ENCODE peak calls at places on chromosomes 13 and 19, in nine cellular contexts. One of them, this sample, is unnamed.

GRCh38 chr19:32718286-32718685 is 1.3 kb upstream of the TDRD12 start:
- DNase-seq in Caco-2: no peak
- DNase-seq in astrocyte of the cerebellum: no peak
- DNase-seq in epithelial cell of esophagus: peak
- DNase-seq in SK-N-MC: no peak
- DNase-seq in breast epithelium: no peak
- DNase-seq in neuronal stem cell: no peak
- DNase-seq in hepatocyte: no peak
- DNase-seq in foreskin fibroblast: peak
- DNase-seq in this sample: no peak

GRCh38 chr19:40279761-40280607 is 5.2 kb downstream of the AKT2 start:
- DNase-seq in SK-N-MC: no peak
- DNase-seq in astrocyte of the cerebellum: no peak
- DNase-seq in neuronal stem cell: no peak
- DNase-seq in foreskin fibroblast: peak
- DNase-seq in epithelial cell of esophagus: no peak
- DNase-seq in Caco-2: no peak
- DNase-seq in hepatocyte: peak
- DNase-seq in breast epithelium: no peak
- DNase-seq in this sample: no peak

GRCh38 chr19:55578031-55578760 is 2.5 kb downstream of the ZNF579 start:
- DNase-seq in breast epithelium: no peak
- DNase-seq in neuronal stem cell: no peak
- DNase-seq in hepatocyte: no peak
- DNase-seq in astrocyte of the cerebellum: no peak
- DNase-seq in epithelial cell of esophagus: no peak
- DNase-seq in foreskin fibroblast: no peak
- DNase-seq in SK-N-MC: no peak
- DNase-seq in Caco-2: no peak
- DNase-seq in this sample: no peak

GRCh38 chr19:45507864-45508680 is 793 bp downstream of the VASP start:
- DNase-seq in neuronal stem cell: no peak
- DNase-seq in breast epithelium: peak
- DNase-seq in hepatocyte: peak
- DNase-seq in epithelial cell of esophagus: peak
- DNase-seq in foreskin fibroblast: peak
- DNase-seq in Caco-2: peak
- DNase-seq in astrocyte of the cerebellum: no peak
- DNase-seq in SK-N-MC: no peak
- DNase-seq in this sample: peak

GRCh38 chr13:99659234-99659633 is 158.0 kb downstream of the TM9SF2 start:
- DNase-seq in SK-N-MC: no peak
- DNase-seq in neuronal stem cell: no peak
- DNase-seq in hepatocyte: no peak
- DNase-seq in Caco-2: no peak
- DNase-seq in epithelial cell of esophagus: no peak
- DNase-seq in astrocyte of the cerebellum: no peak
- DNase-seq in breast epithelium: no peak
- DNase-seq in foreskin fibroblast: no peak
- DNase-seq in this sample: no peak

GRCh38 chr19:1247747-1248453 is 483 bp upstream of the MIDN start:
- DNase-seq in SK-N-MC: no peak
- DNase-seq in foreskin fibroblast: peak
- DNase-seq in hepatocyte: peak
- DNase-seq in epithelial cell of esophagus: peak
- DNase-seq in astrocyte of the cerebellum: no peak
- DNase-seq in neuronal stem cell: no peak
- DNase-seq in breast epithelium: no peak
- DNase-seq in Caco-2: no peak
- DNase-seq in this sample: peak

GRCh38 chr13:62320731-62321130 is 905.1 kb upstream of the PCDH20 start:
- DNase-seq in hepatocyte: no peak
- DNase-seq in foreskin fibroblast: no peak
- DNase-seq in breast epithelium: no peak
- DNase-seq in neuronal stem cell: no peak
- DNase-seq in epithelial cell of esophagus: no peak
- DNase-seq in astrocyte of the cerebellum: no peak
- DNase-seq in SK-N-MC: no peak
- DNase-seq in Caco-2: no peak
- DNase-seq in this sample: no peak

GRCh38 chr13:103140001-103140671 is 73.9 kb upstream of the SLC10A2 start:
- DNase-seq in SK-N-MC: no peak
- DNase-seq in neuronal stem cell: no peak
- DNase-seq in Caco-2: peak
- DNase-seq in astrocyte of the cerebellum: no peak
- DNase-seq in foreskin fibroblast: peak
- DNase-seq in hepatocyte: peak
- DNase-seq in breast epithelium: no peak
- DNase-seq in epithelial cell of esophagus: peak
- DNase-seq in this sample: peak

GRCh38 chr19:37452500-37453245 is 14.6 kb downstream of the ZNF569 start:
- DNase-seq in epithelial cell of esophagus: no peak
- DNase-seq in SK-N-MC: no peak
- DNase-seq in Caco-2: no peak
- DNase-seq in neuronal stem cell: no peak
- DNase-seq in foreskin fibroblast: no peak
- DNase-seq in astrocyte of the cerebellum: no peak
- DNase-seq in breast epithelium: no peak
- DNase-seq in hepatocyte: no peak
- DNase-seq in this sample: no peak
- H3K4me3 ChIP-seq in epithelial cell of esophagus: no peak
- H3K4me3 ChIP-seq in SK-N-MC: no peak
- H3K4me3 ChIP-seq in Caco-2: no peak
- H3K4me3 ChIP-seq in neuronal stem cell: no peak
- H3K4me3 ChIP-seq in foreskin fibroblast: no peak
- H3K4me3 ChIP-seq in astrocyte of the cerebellum: no peak
- H3K4me3 ChIP-seq in breast epithelium: no peak
- H3K4me3 ChIP-seq in hepatocyte: no peak
- H3K4me3 ChIP-seq in this sample: no peak

GRCh38 chr19:41935781-41936415 is 7.6 kb upstream of the ERFL start:
- DNase-seq in Caco-2: no peak
- DNase-seq in neuronal stem cell: no peak
- DNase-seq in breast epithelium: no peak
- DNase-seq in foreskin fibroblast: no peak
- DNase-seq in hepatocyte: no peak
- DNase-seq in astrocyte of the cerebellum: no peak
- DNase-seq in SK-N-MC: no peak
- DNase-seq in epithelial cell of esophagus: peak
- DNase-seq in this sample: no peak
- H3K4me3 ChIP-seq in Caco-2: no peak
- H3K4me3 ChIP-seq in neuronal stem cell: no peak
- H3K4me3 ChIP-seq in breast epithelium: no peak
- H3K4me3 ChIP-seq in foreskin fibroblast: no peak
- H3K4me3 ChIP-seq in hepatocyte: no peak
- H3K4me3 ChIP-seq in astrocyte of the cerebellum: no peak
- H3K4me3 ChIP-seq in SK-N-MC: no peak
- H3K4me3 ChIP-seq in epithelial cell of esophagus: no peak
- H3K4me3 ChIP-seq in this sample: no peak

GRCh38 chr13:33485247-33485646 is 199.7 kb upstream of the STARD13 start:
- DNase-seq in epithelial cell of esophagus: no peak
- DNase-seq in astrocyte of the cerebellum: no peak
- DNase-seq in Caco-2: no peak
- DNase-seq in hepatocyte: no peak
- DNase-seq in SK-N-MC: no peak
- DNase-seq in breast epithelium: no peak
- DNase-seq in foreskin fibroblast: no peak
- DNase-seq in neuronal stem cell: no peak
- DNase-seq in this sample: no peak

GRCh38 chr13:33490461-33491327 is 205.1 kb upstream of the STARD13 start:
- DNase-seq in foreskin fibroblast: peak
- DNase-seq in SK-N-MC: peak
- DNase-seq in astrocyte of the cerebellum: no peak
- DNase-seq in hepatocyte: no peak
- DNase-seq in neuronal stem cell: peak
- DNase-seq in breast epithelium: no peak
- DNase-seq in Caco-2: no peak
- DNase-seq in epithelial cell of esophagus: no peak
- DNase-seq in this sample: no peak

GRCh38 chr13:33493672-33494365 is 208.3 kb upstream of the STARD13 start:
- DNase-seq in hepatocyte: no peak
- DNase-seq in Caco-2: no peak
- DNase-seq in epithelial cell of esophagus: no peak
- DNase-seq in breast epithelium: no peak
- DNase-seq in foreskin fibroblast: no peak
- DNase-seq in neuronal stem cell: no peak
- DNase-seq in SK-N-MC: no peak
- DNase-seq in astrocyte of the cerebellum: no peak
- DNase-seq in this sample: no peak

GRCh38 chr13:33487575-33488243 is 202.2 kb upstream of the STARD13 start:
- DNase-seq in breast epithelium: no peak
- DNase-seq in hepatocyte: peak
- DNase-seq in Caco-2: no peak
- DNase-seq in foreskin fibroblast: peak
- DNase-seq in neuronal stem cell: no peak
- DNase-seq in epithelial cell of esophagus: peak
- DNase-seq in SK-N-MC: no peak
- DNase-seq in astrocyte of the cerebellum: no peak
- DNase-seq in this sample: no peak

DNA sequence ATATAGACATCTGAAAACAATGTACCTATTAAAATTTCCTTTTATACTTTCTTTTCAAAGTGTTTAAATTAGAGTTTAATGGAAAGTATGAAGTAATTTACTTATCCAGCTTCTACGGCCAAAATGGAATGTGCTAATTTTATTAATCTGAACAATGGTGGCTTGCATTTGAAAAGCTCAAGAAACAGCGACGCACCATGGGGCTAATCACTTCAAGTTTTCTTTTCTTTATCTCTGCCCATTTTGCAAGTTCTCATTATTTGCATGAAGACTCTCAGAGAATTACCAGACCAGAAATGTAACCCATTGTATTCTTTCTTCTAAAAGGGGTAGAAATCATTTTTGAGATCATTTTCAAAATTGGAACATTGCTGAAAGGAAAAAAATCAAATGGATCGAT is 204.0 kb upstream of the STARD13 start:
- DNase-seq in breast epithelium: no peak
- DNase-seq in hepatocyte: no peak
- DNase-seq in astrocyte of the cerebellum: no peak
- DNase-seq in epithelial cell of esophagus: no peak
- DNase-seq in Caco-2: no peak
- DNase-seq in foreskin fibroblast: no peak
- DNase-seq in neuronal stem cell: no peak
- DNase-seq in SK-N-MC: no peak
- DNase-seq in this sample: no peak
- H3K4me3 ChIP-seq in breast epithelium: no peak
- H3K4me3 ChIP-seq in hepatocyte: no peak
- H3K4me3 ChIP-seq in astrocyte of the cerebellum: no peak
- H3K4me3 ChIP-seq in epithelial cell of esophagus: no peak
- H3K4me3 ChIP-seq in Caco-2: no peak
- H3K4me3 ChIP-seq in foreskin fibroblast: no peak
- H3K4me3 ChIP-seq in neuronal stem cell: no peak
- H3K4me3 ChIP-seq in SK-N-MC: no peak
- H3K4me3 ChIP-seq in this sample: no peak

DNA sequence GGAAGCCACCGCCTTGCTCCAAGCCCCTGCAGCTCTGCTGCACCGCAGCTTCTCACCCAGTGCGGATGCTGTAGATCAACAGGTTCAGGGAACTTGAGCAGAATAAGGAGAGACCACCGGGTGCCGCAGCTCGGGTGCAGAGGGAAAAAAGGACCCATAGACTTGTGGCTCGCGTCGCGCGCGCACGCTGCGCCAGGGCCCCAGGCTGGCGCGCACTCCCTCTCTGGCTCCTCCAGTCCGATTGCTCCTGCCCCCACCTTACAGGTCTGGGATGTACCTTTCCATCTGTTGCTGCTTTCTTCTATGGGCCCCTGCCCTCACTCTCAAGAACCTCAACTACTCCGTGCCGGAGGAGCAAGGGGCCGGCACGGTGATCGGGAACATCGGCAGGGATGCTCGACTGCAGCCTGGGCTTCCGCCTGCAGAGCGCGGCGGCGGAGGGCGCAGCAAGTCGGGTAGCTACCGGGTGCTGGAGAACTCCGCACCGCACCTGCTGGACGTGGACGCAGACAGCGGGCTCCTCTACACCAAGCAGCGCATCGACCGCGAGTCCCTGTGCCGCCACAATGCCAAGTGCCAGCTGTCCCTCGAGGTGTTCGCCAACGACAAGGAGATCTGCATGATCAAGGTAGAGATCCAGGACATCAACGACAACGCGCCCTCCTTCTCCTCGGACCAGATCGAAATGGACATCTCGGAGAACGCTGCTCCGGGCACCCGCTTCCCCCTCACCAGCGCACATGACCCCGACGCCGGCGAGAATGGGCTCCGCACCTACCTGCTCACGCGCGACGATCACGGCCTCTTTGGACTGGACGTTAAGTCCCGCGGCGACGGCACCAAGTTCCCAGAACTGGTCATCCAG is 964 bp downstream of the PCDH17 start:
- DNase-seq in foreskin fibroblast: peak
- DNase-seq in breast epithelium: no peak
- DNase-seq in hepatocyte: peak
- DNase-seq in SK-N-MC: no peak
- DNase-seq in neuronal stem cell: no peak
- DNase-seq in astrocyte of the cerebellum: no peak
- DNase-seq in epithelial cell of esophagus: no peak
- DNase-seq in Caco-2: no peak
- DNase-seq in this sample: peak
- H3K4me3 ChIP-seq in foreskin fibroblast: peak
- H3K4me3 ChIP-seq in breast epithelium: peak
- H3K4me3 ChIP-seq in hepatocyte: peak
- H3K4me3 ChIP-seq in SK-N-MC: peak
- H3K4me3 ChIP-seq in neuronal stem cell: peak
- H3K4me3 ChIP-seq in astrocyte of the cerebellum: peak
- H3K4me3 ChIP-seq in epithelial cell of esophagus: no peak
- H3K4me3 ChIP-seq in Caco-2: no peak
- H3K4me3 ChIP-seq in this sample: peak

DNA sequence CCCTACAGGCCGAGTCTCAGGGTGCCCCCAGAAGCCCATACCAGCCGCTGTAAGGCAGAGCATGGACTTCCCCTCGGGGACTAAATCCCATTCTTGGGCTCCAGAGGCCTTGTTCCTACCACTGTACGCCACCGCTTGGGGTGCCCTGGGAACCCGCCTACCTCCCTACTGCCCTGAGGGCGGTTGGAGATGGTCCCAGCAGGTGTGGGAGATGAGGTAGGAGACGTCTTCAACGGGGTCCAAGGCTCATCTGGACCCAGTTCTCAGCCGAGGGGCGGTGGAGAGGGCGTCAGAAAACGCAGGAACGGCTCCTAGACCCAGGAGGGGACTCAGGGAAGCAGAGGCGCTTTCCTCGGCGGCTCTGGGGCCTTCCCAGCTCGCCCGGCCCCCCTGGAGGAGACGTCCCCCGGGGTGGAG is 833 bp upstream of the ZIK1 start:
- DNase-seq in foreskin fibroblast: no peak
- DNase-seq in epithelial cell of esophagus: no peak
- DNase-seq in astrocyte of the cerebellum: no peak
- DNase-seq in SK-N-MC: no peak
- DNase-seq in neuronal stem cell: no peak
- DNase-seq in Caco-2: no peak
- DNase-seq in hepatocyte: no peak
- DNase-seq in breast epithelium: no peak
- DNase-seq in this sample: no peak
- H3K4me3 ChIP-seq in foreskin fibroblast: peak
- H3K4me3 ChIP-seq in epithelial cell of esophagus: peak
- H3K4me3 ChIP-seq in astrocyte of the cerebellum: peak
- H3K4me3 ChIP-seq in SK-N-MC: no peak
- H3K4me3 ChIP-seq in neuronal stem cell: peak
- H3K4me3 ChIP-seq in Caco-2: no peak
- H3K4me3 ChIP-seq in hepatocyte: peak
- H3K4me3 ChIP-seq in breast epithelium: peak
- H3K4me3 ChIP-seq in this sample: no peak

This sample was measured in fibroblast of lung.